ENCODE peak calls at places on chromosomes 13 and 19, in eight cellular contexts. D is PC-3, C is neural progenitor cell, L is MM.1S, S is hepatocyte, O is HCT116, B is GM23248, A is OCI-LY7. J is an unnamed sample.

GRCh38 chr13:40194204-40194806 is 472.1 kb downstream of the FOXO1 start:
- DNase-seq in A (no peak), O (no peak), C (no peak), L (no peak), B (peak), D (no peak), S (no peak), J (no peak)

GRCh38 chr13:24834902-24835510 is 71.0 kb downstream of the RNF17 start:
- DNase-seq in L (peak), S (peak), O (no peak), D (no peak), A (peak), B (no peak), C (no peak), J (no peak)

GRCh38 chr13:30864352-30865130 is 41.5 kb upstream of the MEDAG start:
- DNase-seq in L (no peak), S (peak), A (no peak), O (no peak), D (no peak), B (peak), C (peak), J (peak)

GRCh38 chr19:8494158-8494557 is 8.3 kb downstream of the PRAM1 start:
- DNase-seq in B (no peak), A (peak), L (no peak), S (no peak), O (no peak), C (no peak), D (no peak), J (peak)

GRCh38 chr13:76339649-76340048 is 546.6 kb downstream of the KCTD12 start:
- DNase-seq in S (no peak), L (no peak), O (no peak), C (no peak), A (peak), D (no peak), B (no peak), J (no peak)

GRCh38 chr19:44401108-44401786 is at the start of gene ZNF285:
- DNase-seq in O (no peak), S (peak), C (peak), A (no peak), D (peak), L (peak), B (peak), J (peak)

GRCh38 chr19:29690842-29691241 is 24.2 kb downstream of the C19orf12 start:
- DNase-seq in C (peak), S (no peak), B (peak), D (peak), O (peak), L (peak), A (peak), J (peak)

GRCh38 chr13:44054525-44054924 is 174.8 kb downstream of the LACC1 start:
- DNase-seq in C (no peak), B (no peak), O (no peak), A (no peak), S (no peak), L (no peak), D (no peak), J (no peak)

GRCh38 chr19:53541971-53542370 is 4.0 kb downstream of the ZNF331 start:
- DNase-seq in L (no peak), S (no peak), A (no peak), O (no peak), B (no peak), D (peak), C (no peak), J (no peak)

GRCh38 chr19:41529484-41530183 is 46.3 kb upstream of the CEACAM21 start:
- DNase-seq in C (no peak), B (no peak), D (no peak), S (no peak), L (no peak), O (no peak), A (peak), J (no peak)

GRCh38 chr19:18051887-18052286 is 34.8 kb downstream of the IL12RB1 start:
- DNase-seq in D (no peak), O (no peak), A (no peak), S (no peak), B (peak), L (no peak), C (no peak), J (no peak)

GRCh38 chr19:7941895-7942596 is 1.4 kb downstream of the TIMM44 start:
- DNase-seq in C (no peak), L (no peak), D (no peak), O (no peak), B (no peak), S (no peak), A (no peak), J (no peak)

GRCh38 chr13:110340812-110341444 is 33.8 kb downstream of the COL4A2 start:
- DNase-seq in S (peak), D (no peak), C (no peak), A (no peak), O (no peak), L (no peak), B (peak), J (no peak)

GRCh38 chr19:28519218-28519779 is 693.7 kb downstream of the UQCRFS1 start:
- DNase-seq in L (no peak), S (no peak), C (no peak), D (no peak), O (no peak), A (no peak), B (no peak), J (no peak)

GRCh38 chr13:50923272-50923671 is 13.7 kb downstream of the RNASEH2B start:
- DNase-seq in C (no peak), B (peak), O (no peak), S (no peak), D (no peak), A (no peak), L (no peak), J (no peak)

DNA sequence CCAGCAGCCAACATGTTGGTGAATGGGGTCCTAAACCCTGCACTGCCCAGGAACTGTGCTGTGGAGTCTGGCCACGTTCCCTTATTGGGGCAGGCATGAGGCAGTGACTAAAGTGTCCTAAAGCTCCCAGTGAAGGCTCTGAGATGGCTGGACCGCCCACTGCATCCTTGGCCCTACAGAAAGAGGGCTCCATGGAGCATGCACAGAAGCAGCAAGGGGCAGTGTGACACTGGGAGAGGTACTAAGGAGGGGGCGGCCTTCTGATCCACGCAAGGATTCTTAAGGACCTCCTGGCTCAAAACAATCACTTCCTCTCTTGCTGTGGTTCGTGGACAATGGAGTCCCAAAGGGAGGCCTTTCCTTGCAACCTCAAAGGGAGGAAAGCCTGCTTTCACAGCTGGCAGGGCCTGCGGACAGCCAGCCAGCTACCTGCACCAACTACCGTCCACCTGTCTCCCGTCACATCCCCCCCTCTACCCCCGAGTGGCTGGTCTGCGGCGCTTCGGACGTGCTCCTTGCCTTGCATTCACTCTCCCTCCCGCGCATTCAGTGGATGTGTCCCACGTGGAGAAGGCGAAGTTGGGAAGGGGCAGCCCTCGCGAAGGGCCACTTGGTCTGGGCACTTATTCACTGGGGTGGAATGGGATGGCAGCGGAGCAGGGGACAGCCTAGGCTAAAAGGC is 63.9 kb upstream of the STARD13 start:
- DNase-seq in L (no peak), C (peak), O (no peak), A (no peak), D (peak), B (peak), S (no peak), J (peak)
- TF ChIP-seq EZH2phosphoT487 in L (no peak), C (no peak), O (no peak), A (no peak), D (no peak), B (no peak), S (no peak), J (no peak)

DNA sequence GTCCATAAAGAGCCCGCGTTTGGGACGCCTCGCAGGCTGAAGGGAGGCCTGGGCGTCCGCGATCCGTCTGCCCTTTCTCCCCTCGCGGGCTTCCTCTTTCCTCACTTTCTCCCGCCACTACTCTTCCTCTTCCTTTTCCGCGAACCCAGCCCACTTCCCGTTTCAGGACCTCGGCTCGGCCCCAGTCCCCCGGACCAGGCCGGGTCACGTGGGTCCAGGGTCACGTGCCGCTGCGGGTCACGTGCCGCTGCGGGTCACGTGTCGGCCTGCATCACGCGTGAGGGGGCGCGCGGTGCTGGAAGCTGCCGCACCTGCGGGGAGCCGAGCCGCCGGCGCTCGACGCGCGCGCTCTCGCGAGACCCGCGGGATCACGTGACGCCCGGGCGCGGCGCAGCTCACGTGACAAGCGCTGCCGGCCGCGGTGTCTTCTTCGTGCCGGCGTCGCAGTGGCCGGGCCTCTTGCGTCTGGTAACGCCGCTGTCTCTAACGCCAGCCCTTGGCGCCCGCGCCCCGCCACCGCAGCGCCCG is at the start of gene LAMP1:
- DNase-seq in C (peak), S (peak), A (peak), L (peak), O (peak), D (peak), B (peak), J (peak)
- TF ChIP-seq EZH2phosphoT487 in C (no peak), S (no peak), A (no peak), L (no peak), O (no peak), D (no peak), B (no peak), J (no peak)

DNA sequence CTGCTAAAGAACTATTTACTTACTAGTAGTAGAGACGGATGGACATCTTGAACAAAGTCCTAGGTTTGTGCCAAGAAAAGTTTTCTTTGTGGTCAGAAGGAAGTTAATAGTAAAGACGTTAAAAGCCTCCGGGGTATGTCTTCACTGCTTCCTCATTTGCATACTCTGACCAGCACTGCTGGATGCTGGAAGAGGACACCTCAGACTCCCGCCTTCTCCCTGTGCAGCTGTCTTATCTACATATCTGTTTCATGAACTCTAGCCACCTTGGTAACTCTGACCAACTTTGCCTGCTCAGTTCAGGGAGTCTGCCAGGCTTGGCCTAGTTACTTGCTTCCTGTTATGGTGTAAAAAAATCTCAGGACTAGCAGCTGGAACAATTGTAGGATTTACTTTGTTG is 1109.1 kb upstream of the MIR17HG start:
- DNase-seq in S (no peak), L (no peak), O (no peak), C (peak), B (no peak), A (no peak), D (peak), J (peak)
- TF ChIP-seq EZH2phosphoT487 in S (no peak), L (no peak), O (no peak), C (no peak), B (no peak), A (no peak), D (no peak), J (no peak)

GRCh38 chr19:50629801-50630200 is 9.9 kb downstream of the SYT3 start:
- DNase-seq in L (no peak), O (no peak), A (no peak), S (no peak), C (no peak), B (no peak), D (no peak), J (no peak)
- TF ChIP-seq EZH2phosphoT487 in L (no peak), O (no peak), A (no peak), S (no peak), C (no peak), B (no peak), D (no peak), J (no peak)

DNA sequence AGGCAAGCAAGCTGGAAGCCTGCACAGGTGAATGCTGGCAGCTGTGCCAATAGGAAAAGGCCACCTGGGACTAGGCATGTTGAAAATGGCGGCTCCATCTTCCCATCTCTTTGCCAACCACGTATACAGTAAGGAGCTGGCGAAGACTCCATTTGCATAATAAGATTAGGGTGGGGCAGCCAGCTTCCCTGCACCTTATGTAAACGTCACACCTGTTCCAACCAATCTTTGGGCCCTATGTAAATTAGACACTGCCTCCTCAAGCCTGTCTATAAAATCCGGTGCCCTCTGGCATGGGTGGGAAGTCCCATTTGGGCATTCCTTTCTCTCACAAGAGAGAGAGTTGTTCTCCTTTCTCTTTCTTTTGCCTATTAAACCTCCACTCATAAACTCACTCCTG is 16.8 kb downstream of the ADGRE2 start:
- DNase-seq in B (no peak), L (no peak), D (no peak), A (no peak), S (no peak), O (no peak), C (no peak), J (no peak)
- TF ChIP-seq EZH2phosphoT487 in B (no peak), L (no peak), D (no peak), A (no peak), S (no peak), O (no peak), C (no peak), J (no peak)

DNA sequence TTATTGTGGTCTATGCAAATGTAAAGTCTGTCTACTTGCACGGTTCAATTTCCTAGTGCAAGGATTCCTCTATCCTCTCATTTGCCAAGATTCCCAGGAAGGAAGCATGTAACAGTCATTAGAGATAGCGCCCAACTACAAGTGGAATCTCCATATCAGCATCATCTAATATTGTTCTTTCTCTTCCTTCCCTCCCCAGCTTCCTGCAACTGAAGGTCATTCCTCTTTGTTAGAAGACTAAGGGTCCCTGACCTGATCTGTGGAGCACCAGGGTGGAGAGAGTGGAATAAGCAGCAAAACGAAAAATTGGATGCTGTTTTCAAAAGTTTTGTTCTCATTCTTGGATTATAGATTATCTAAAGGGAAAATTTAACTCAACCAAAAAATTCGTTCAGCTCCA is 714.0 kb downstream of the DIAPH3 start:
- DNase-seq in O (no peak), B (no peak), D (no peak), S (no peak), C (no peak), L (no peak), A (no peak), J (no peak)
- TF ChIP-seq EZH2phosphoT487 in O (no peak), B (no peak), D (no peak), S (no peak), C (no peak), L (no peak), A (no peak), J (no peak)

DNA sequence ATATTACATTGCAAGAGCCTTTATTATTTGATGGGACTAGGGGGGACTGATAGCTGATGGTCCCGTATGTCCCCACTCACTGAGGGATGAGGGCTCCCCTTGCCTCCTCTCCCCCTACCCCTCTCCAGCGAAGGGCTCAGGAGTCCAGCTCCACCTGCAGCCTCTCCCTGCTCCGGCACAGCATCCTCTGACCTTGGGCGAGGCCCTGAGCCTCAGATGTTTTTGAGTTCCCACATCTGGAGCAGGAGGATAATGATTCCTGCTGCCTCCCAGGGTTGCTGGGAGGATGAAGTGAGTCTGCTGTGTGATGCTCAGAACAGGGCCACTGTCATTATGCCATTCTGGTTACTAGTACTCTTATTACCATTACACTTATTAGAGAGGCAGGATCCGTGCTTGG is 15.0 kb downstream of the PAK4 start:
- DNase-seq in B (no peak), A (no peak), S (no peak), C (no peak), O (no peak), D (no peak), L (no peak), J (no peak)
- TF ChIP-seq EZH2phosphoT487 in B (no peak), A (no peak), S (no peak), C (no peak), O (no peak), D (no peak), L (no peak), J (no peak)